ENCODE peak calls at places on chromosomes 2 and 18, in six cellular contexts. One of them, this sample, is unnamed. For H3K4me1, the result is how much of the 10 kb centered on the place peaks cover.

GRCh38 chr2:191374366-191374765 is 129.2 kb downstream of the MYO1B start:
- DNase-seq in K562: no peak
- DNase-seq in hepatocyte: no peak
- DNase-seq in sigmoid colon: no peak
- DNase-seq in endodermal cell: no peak
- DNase-seq in OCI-LY7: no peak
- DNase-seq in this sample: no peak

GRCh38 chr2:71689393-71689792 is 236.0 kb downstream of the DYSF start:
- DNase-seq in K562: no peak
- DNase-seq in hepatocyte: no peak
- DNase-seq in sigmoid colon: no peak
- DNase-seq in endodermal cell: no peak
- DNase-seq in OCI-LY7: no peak
- DNase-seq in this sample: no peak

GRCh38 chr18:48031011-48031480 is 100.6 kb upstream of the SMAD2 start:
- DNase-seq in K562: peak
- DNase-seq in hepatocyte: peak
- DNase-seq in sigmoid colon: peak
- DNase-seq in endodermal cell: peak
- DNase-seq in OCI-LY7: peak
- DNase-seq in this sample: peak

GRCh38 chr2:23485841-23486395 is 100.9 kb downstream of the KLHL29 start:
- DNase-seq in K562: no peak
- DNase-seq in hepatocyte: no peak
- DNase-seq in sigmoid colon: no peak
- DNase-seq in endodermal cell: no peak
- DNase-seq in OCI-LY7: no peak
- DNase-seq in this sample: no peak

GRCh38 chr18:72206814-72207213 is 337.3 kb downstream of the CBLN2 start:
- DNase-seq in K562: no peak
- DNase-seq in hepatocyte: no peak
- DNase-seq in sigmoid colon: no peak
- DNase-seq in endodermal cell: no peak
- DNase-seq in OCI-LY7: no peak
- DNase-seq in this sample: no peak

GRCh38 chr2:84894758-84895520 is 10.5 kb upstream of the TMSB10 start:
- DNase-seq in K562: no peak
- DNase-seq in hepatocyte: no peak
- DNase-seq in sigmoid colon: peak
- DNase-seq in endodermal cell: peak
- DNase-seq in OCI-LY7: peak
- DNase-seq in this sample: no peak

GRCh38 chr2:25341753-25342371 is at the start of gene DNMT3A:
- DNase-seq in K562: peak
- DNase-seq in hepatocyte: peak
- DNase-seq in sigmoid colon: peak
- DNase-seq in endodermal cell: peak
- DNase-seq in OCI-LY7: peak
- DNase-seq in this sample: peak

GRCh38 chr18:27214831-27215230 is 29.7 kb upstream of the CHST9 start:
- DNase-seq in K562: no peak
- DNase-seq in hepatocyte: no peak
- DNase-seq in sigmoid colon: no peak
- DNase-seq in endodermal cell: no peak
- DNase-seq in OCI-LY7: no peak
- DNase-seq in this sample: no peak

GRCh38 chr18:47975701-47976100 is 45.2 kb upstream of the SMAD2 start:
- DNase-seq in K562: no peak
- DNase-seq in hepatocyte: no peak
- DNase-seq in sigmoid colon: no peak
- DNase-seq in endodermal cell: no peak
- DNase-seq in OCI-LY7: peak
- DNase-seq in this sample: no peak

GRCh38 chr2:43300781-43301586 is 74.6 kb upstream of the ZFP36L2 start:
- DNase-seq in K562: no peak
- DNase-seq in hepatocyte: no peak
- DNase-seq in sigmoid colon: peak
- DNase-seq in endodermal cell: no peak
- DNase-seq in OCI-LY7: no peak
- DNase-seq in this sample: no peak

GRCh38 chr2:233448565-233448964 is 94.3 kb downstream of the DGKD start:
- DNase-seq in K562: no peak
- DNase-seq in hepatocyte: no peak
- DNase-seq in sigmoid colon: peak
- DNase-seq in endodermal cell: no peak
- DNase-seq in OCI-LY7: no peak
- DNase-seq in this sample: peak

GRCh38 chr2:62775367-62775668 is 69.8 kb downstream of the EHBP1 start:
- DNase-seq in K562: no peak
- DNase-seq in hepatocyte: no peak
- DNase-seq in sigmoid colon: no peak
- DNase-seq in endodermal cell: no peak
- DNase-seq in OCI-LY7: no peak
- DNase-seq in this sample: no peak

GRCh38 chr2:112836695-112837117 is at the start of gene IL1B:
- DNase-seq in K562: no peak
- DNase-seq in hepatocyte: peak
- DNase-seq in sigmoid colon: no peak
- DNase-seq in endodermal cell: no peak
- DNase-seq in OCI-LY7: no peak
- DNase-seq in this sample: no peak

GRCh38 chr2:178865537-178865936 is 58.3 kb upstream of the TTN start:
- DNase-seq in K562: peak
- DNase-seq in hepatocyte: no peak
- DNase-seq in sigmoid colon: no peak
- DNase-seq in endodermal cell: no peak
- DNase-seq in OCI-LY7: no peak
- DNase-seq in this sample: no peak

GRCh38 chr18:27378396-27379094 is 193.4 kb upstream of the CHST9 start:
- DNase-seq in K562: no peak
- DNase-seq in hepatocyte: peak
- DNase-seq in sigmoid colon: no peak
- DNase-seq in endodermal cell: no peak
- DNase-seq in OCI-LY7: no peak
- DNase-seq in this sample: no peak

GRCh38 chr18:23302514-23302851 is 150.6 kb upstream of the RIOK3 start:
- DNase-seq in K562: no peak
- DNase-seq in hepatocyte: no peak
- DNase-seq in sigmoid colon: no peak
- DNase-seq in endodermal cell: peak
- DNase-seq in OCI-LY7: no peak
- DNase-seq in this sample: no peak

GRCh38 chr2:111186123-111186715 is 65.5 kb downstream of the BCL2L11 start:
- DNase-seq in K562: no peak
- DNase-seq in hepatocyte: peak
- DNase-seq in sigmoid colon: no peak
- DNase-seq in endodermal cell: peak
- DNase-seq in OCI-LY7: no peak
- DNase-seq in this sample: peak

GRCh38 chr18:60069145-60069544 is 169.3 kb downstream of the PMAIP1 start:
- DNase-seq in K562: no peak
- DNase-seq in hepatocyte: no peak
- DNase-seq in sigmoid colon: no peak
- DNase-seq in endodermal cell: no peak
- DNase-seq in OCI-LY7: no peak
- DNase-seq in this sample: no peak

GRCh38 chr2:47519147-47519537 is 116.2 kb downstream of the MSH2 start:
- DNase-seq in K562: no peak
- DNase-seq in hepatocyte: no peak
- DNase-seq in sigmoid colon: no peak
- DNase-seq in endodermal cell: no peak
- DNase-seq in OCI-LY7: peak
- DNase-seq in this sample: no peak

GRCh38 chr2:171272039-171272438 is 111.3 kb upstream of the TLK1 start:
- DNase-seq in K562: no peak
- DNase-seq in hepatocyte: peak
- DNase-seq in sigmoid colon: no peak
- DNase-seq in endodermal cell: peak
- DNase-seq in OCI-LY7: no peak
- DNase-seq in this sample: peak

GRCh38 chr2:24907106-24907505 is 12.9 kb downstream of the ADCY3 start:
- DNase-seq in K562: no peak
- DNase-seq in hepatocyte: no peak
- DNase-seq in sigmoid colon: no peak
- DNase-seq in endodermal cell: peak
- DNase-seq in OCI-LY7: no peak
- DNase-seq in this sample: no peak

GRCh38 chr2:176501652-176502051 is 232.4 kb downstream of the MTX2 start:
- DNase-seq in K562: no peak
- DNase-seq in hepatocyte: no peak
- DNase-seq in sigmoid colon: no peak
- DNase-seq in endodermal cell: no peak
- DNase-seq in OCI-LY7: no peak
- DNase-seq in this sample: no peak

GRCh38 chr2:143489135-143489534 is 359.9 kb downstream of the ARHGAP15 start:
- DNase-seq in K562: no peak
- DNase-seq in hepatocyte: no peak
- DNase-seq in sigmoid colon: no peak
- DNase-seq in endodermal cell: no peak
- DNase-seq in OCI-LY7: no peak
- DNase-seq in this sample: no peak

GRCh38 chr18:4405965-4406364 is 49.1 kb downstream of the DLGAP1 start:
- DNase-seq in K562: no peak
- DNase-seq in hepatocyte: no peak
- DNase-seq in sigmoid colon: no peak
- DNase-seq in endodermal cell: peak
- DNase-seq in OCI-LY7: no peak
- DNase-seq in this sample: no peak

DNA sequence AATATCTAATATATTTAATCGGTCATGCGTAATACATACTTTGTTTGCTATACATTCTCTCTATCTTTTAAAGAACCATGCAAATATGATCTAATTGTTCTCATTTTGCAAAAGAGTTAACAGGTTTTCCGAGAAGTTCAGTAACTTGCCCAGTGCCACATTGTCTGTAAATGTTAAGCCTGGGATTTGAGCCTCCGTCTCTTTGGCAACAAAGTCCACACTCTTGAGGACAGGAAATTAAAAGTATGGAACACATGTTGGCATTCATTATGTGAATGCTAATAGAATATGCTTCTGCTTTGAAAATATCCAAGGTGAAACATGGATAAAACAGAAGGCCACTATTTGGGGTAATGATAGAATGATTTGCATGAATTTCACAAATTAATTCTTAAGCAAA is 85.2 kb downstream of the LRP1B start:
- DNase-seq in K562: no peak
- DNase-seq in hepatocyte: no peak
- DNase-seq in sigmoid colon: no peak
- DNase-seq in endodermal cell: no peak
- DNase-seq in OCI-LY7: no peak
- DNase-seq in this sample: no peak
- TF ChIP-seq CTCF in K562: no peak
- TF ChIP-seq CTCF in hepatocyte: no peak
- TF ChIP-seq CTCF in sigmoid colon: no peak
- TF ChIP-seq CTCF in endodermal cell: no peak
- TF ChIP-seq CTCF in OCI-LY7: no peak
- TF ChIP-seq CTCF in this sample: no peak

DNA sequence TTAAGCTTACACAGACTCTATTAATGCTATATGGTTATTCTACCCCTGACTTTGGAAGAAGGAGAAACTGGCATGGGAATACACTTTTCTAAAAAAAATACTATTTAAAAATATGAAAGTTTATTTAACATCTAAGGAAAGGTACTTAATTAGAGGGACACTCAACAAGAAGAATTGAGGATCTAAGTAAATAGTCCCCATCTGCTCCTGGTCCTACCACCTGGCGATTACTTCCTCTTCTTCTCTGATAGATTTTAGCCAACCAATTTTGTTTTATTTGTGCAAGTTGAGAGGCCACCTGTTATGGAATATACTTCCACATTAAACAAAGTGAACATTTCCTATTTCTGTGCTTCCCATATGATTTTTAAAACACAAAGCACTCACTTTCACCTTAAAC is 111.7 kb downstream of the BCL2 start:
- DNase-seq in K562: no peak
- DNase-seq in hepatocyte: no peak
- DNase-seq in sigmoid colon: no peak
- DNase-seq in endodermal cell: no peak
- DNase-seq in OCI-LY7: peak
- DNase-seq in this sample: no peak
- H3K4me3 ChIP-seq in K562: no peak
- H3K4me3 ChIP-seq in hepatocyte: no peak
- H3K4me3 ChIP-seq in sigmoid colon: no peak
- H3K4me3 ChIP-seq in endodermal cell: no peak
- H3K4me3 ChIP-seq in OCI-LY7: peak
- H3K4me3 ChIP-seq in this sample: no peak

GRCh38 chr2:230735884-230736283 is 23.2 kb downstream of the CAB39 start:
- DNase-seq in K562: no peak
- DNase-seq in hepatocyte: no peak
- DNase-seq in sigmoid colon: no peak
- DNase-seq in endodermal cell: no peak
- DNase-seq in OCI-LY7: no peak
- DNase-seq in this sample: no peak

GRCh38 chr2:230734247-230735175 is 21.9 kb downstream of the CAB39 start:
- DNase-seq in K562: no peak
- DNase-seq in hepatocyte: no peak
- DNase-seq in sigmoid colon: no peak
- DNase-seq in endodermal cell: no peak
- DNase-seq in OCI-LY7: no peak
- DNase-seq in this sample: peak

GRCh38 chr2:230731512-230731911 is 18.9 kb downstream of the CAB39 start:
- DNase-seq in K562: no peak
- DNase-seq in hepatocyte: no peak
- DNase-seq in sigmoid colon: no peak
- DNase-seq in endodermal cell: no peak
- DNase-seq in OCI-LY7: no peak
- DNase-seq in this sample: no peak

GRCh38 chr2:230737791-230738226 is 25.2 kb downstream of the CAB39 start:
- DNase-seq in K562: no peak
- DNase-seq in hepatocyte: peak
- DNase-seq in sigmoid colon: no peak
- DNase-seq in endodermal cell: no peak
- DNase-seq in OCI-LY7: no peak
- DNase-seq in this sample: no peak

DNA sequence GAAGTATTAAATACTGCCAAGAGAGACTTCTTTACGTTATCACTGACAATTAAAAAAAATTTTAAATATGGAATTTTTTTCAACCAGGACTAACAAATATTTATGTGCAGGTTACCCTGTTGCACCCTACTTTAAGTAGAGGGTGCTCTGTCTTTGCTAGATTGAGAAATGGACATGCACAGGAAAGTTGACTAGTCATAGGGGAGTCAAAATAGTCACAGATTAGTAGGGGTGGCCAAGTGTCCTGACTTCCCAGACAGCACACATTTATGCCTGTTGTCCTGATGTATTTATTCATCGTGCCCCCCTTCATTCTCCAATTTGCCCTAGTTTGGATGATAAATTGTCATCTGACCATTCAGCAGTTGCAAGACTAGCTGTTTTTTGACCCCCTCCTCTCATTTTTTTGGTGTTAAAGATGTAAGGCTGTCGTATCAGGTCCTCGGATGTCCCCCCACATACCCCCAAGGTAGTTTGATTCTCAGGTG is 20.3 kb downstream of the CAB39 start:
- DNase-seq in K562: no peak
- DNase-seq in hepatocyte: no peak
- DNase-seq in sigmoid colon: no peak
- DNase-seq in endodermal cell: no peak
- DNase-seq in OCI-LY7: no peak
- DNase-seq in this sample: no peak
- H3K4me1 ChIP-seq in K562: under half
- H3K4me1 ChIP-seq in hepatocyte: under half
- H3K4me1 ChIP-seq in sigmoid colon: half or more
- H3K4me1 ChIP-seq in endodermal cell: under half
- H3K4me1 ChIP-seq in OCI-LY7: under half
- H3K4me1 ChIP-seq in this sample: under half

GRCh38 chr2:223860809-223861738 is 23.7 kb upstream of the AP1S3 start:
- DNase-seq in K562: no peak
- DNase-seq in hepatocyte: peak
- DNase-seq in sigmoid colon: no peak
- DNase-seq in endodermal cell: no peak
- DNase-seq in OCI-LY7: no peak
- DNase-seq in this sample: peak
- TF ChIP-seq CTCF in K562: no peak
- TF ChIP-seq CTCF in hepatocyte: no peak
- TF ChIP-seq CTCF in sigmoid colon: no peak
- TF ChIP-seq CTCF in endodermal cell: peak
- TF ChIP-seq CTCF in OCI-LY7: no peak
- TF ChIP-seq CTCF in this sample: peak

This sample was measured in Caco-2.